ENCODE peak calls at places on chromosome 17, in ten cellular contexts. V, M, Z, G, W, E, F, B, H and U are unnamed samples.

GRCh38 chr17:75036643-75037268 is 10.0 kb downstream of the ATP5PD start:
- DNase-seq in V (no peak), M (no peak), Z (peak), G (peak), W (peak), E (peak), F (no peak), B (no peak), H (peak), U (peak)

GRCh38 chr17:81130385-81131288 is 34.7 kb upstream of the PVALEF start:
- DNase-seq in V (no peak), M (no peak), Z (no peak), G (no peak), W (no peak), E (no peak), F (peak), B (no peak), H (no peak), U (peak)

GRCh38 chr17:38727661-38728220 is 2.4 kb upstream of the CISD3 start:
- DNase-seq in V (no peak), M (no peak), Z (no peak), G (no peak), W (no peak), E (no peak), F (no peak), B (no peak), H (no peak), U (no peak)

GRCh38 chr17:2227025-2227699 is 76.4 kb downstream of the SMG6 start:
- DNase-seq in V (no peak), M (no peak), Z (no peak), G (no peak), W (no peak), E (no peak), F (no peak), B (no peak), H (no peak), U (no peak)

GRCh38 chr17:21511368-21512195 is 135.4 kb downstream of the KCNJ12 start:
- DNase-seq in V (peak), M (peak), Z (peak), G (peak), W (peak), E (peak), F (peak), B (peak), H (peak), U (peak)

GRCh38 chr17:56678249-56679144 is 85.0 kb downstream of the NOG start:
- DNase-seq in V (no peak), M (no peak), Z (no peak), G (no peak), W (no peak), E (no peak), F (no peak), B (no peak), H (peak), U (no peak)

GRCh38 chr17:63998050-63998720 is at the start of gene PRR29:
- DNase-seq in V (peak), M (peak), Z (peak), G (peak), W (peak), E (peak), F (peak), B (peak), H (peak), U (no peak)

GRCh38 chr17:83067718-83068261 is 11.6 kb upstream of the METRNL start:
- DNase-seq in V (no peak), M (no peak), Z (peak), G (no peak), W (no peak), E (peak), F (no peak), B (no peak), H (peak), U (no peak)

GRCh38 chr17:76650505-76650904 is 6.9 kb upstream of the ST6GALNAC1 start:
- DNase-seq in V (no peak), M (no peak), Z (no peak), G (no peak), W (no peak), E (no peak), F (no peak), B (no peak), H (no peak), U (no peak)

GRCh38 chr17:79670537-79671386 is 59.9 kb upstream of the RBFOX3 start:
- DNase-seq in V (no peak), M (no peak), Z (peak), G (no peak), W (no peak), E (no peak), F (no peak), B (no peak), H (no peak), U (no peak)

GRCh38 chr17:38628441-38628840 is 22.7 kb upstream of the SRCIN1 start:
- DNase-seq in V (peak), M (no peak), Z (no peak), G (no peak), W (peak), E (no peak), F (no peak), B (no peak), H (no peak), U (no peak)

GRCh38 chr17:57319806-57320205 is 63.5 kb downstream of the MSI2 start:
- DNase-seq in V (no peak), M (no peak), Z (no peak), G (no peak), W (no peak), E (no peak), F (no peak), B (no peak), H (no peak), U (no peak)

GRCh38 chr17:61285483-61286320 is 113.9 kb upstream of the TBX2 start:
- DNase-seq in V (no peak), M (no peak), Z (peak), G (no peak), W (peak), E (peak), F (no peak), B (peak), H (no peak), U (no peak)

GRCh38 chr17:65536573-65537342 is 24.7 kb downstream of the AXIN2 start:
- DNase-seq in V (no peak), M (no peak), Z (no peak), G (no peak), W (no peak), E (no peak), F (no peak), B (no peak), H (no peak), U (no peak)

GRCh38 chr17:12591336-12591735 is 74.4 kb upstream of the MYOCD start:
- DNase-seq in V (no peak), M (no peak), Z (no peak), G (no peak), W (no peak), E (no peak), F (no peak), B (no peak), H (peak), U (no peak)

GRCh38 chr17:50920891-50921595 is 54.9 kb upstream of the TOB1 start:
- DNase-seq in V (peak), M (no peak), Z (no peak), G (no peak), W (no peak), E (no peak), F (no peak), B (no peak), H (no peak), U (no peak)

GRCh38 chr17:83171661-83172060 is 92.3 kb downstream of the METRNL start:
- DNase-seq in V (no peak), M (no peak), Z (no peak), G (no peak), W (no peak), E (no peak), F (no peak), B (no peak), H (no peak), U (no peak)

GRCh38 chr17:78568494-78569115 is 8.6 kb downstream of the DNAH17 start:
- DNase-seq in V (peak), M (no peak), Z (no peak), G (no peak), W (peak), E (no peak), F (no peak), B (no peak), H (no peak), U (no peak)

GRCh38 chr17:66165537-66166123 is 26.3 kb downstream of the CEP112 start:
- DNase-seq in V (peak), M (peak), Z (no peak), G (peak), W (peak), E (no peak), F (no peak), B (peak), H (peak), U (peak)

GRCh38 chr17:17402558-17402957 is 74.2 kb upstream of the MED9 start:
- DNase-seq in V (no peak), M (no peak), Z (no peak), G (no peak), W (no peak), E (no peak), F (no peak), B (no peak), H (no peak), U (no peak)